ENCODE peak calls at places on chromosomes 6 and 20, in five cellular contexts. A is A549, X is HepG2, T is endothelial cell of umbilical vein, W is K562. C is an unnamed sample.

GRCh38 chr20:45798935-45799642 is 7.3 kb downstream of the DNTTIP1 start:
- DNase-seq in T (peak; percentile 57), X (peak; percentile 61), A (peak; percentile 66), W (peak; percentile 49), C (peak; percentile 75)

GRCh38 chr20:5197847-5198650 is 71.2 kb downstream of the CDS2 start:
- DNase-seq in W (no peak), A (no peak), T (no peak), X (no peak), C (no peak)

GRCh38 chr6:151179321-151179720 is 60.4 kb upstream of the AKAP12 start:
- DNase-seq in W (no peak), X (no peak), A (no peak), T (peak; percentile 21), C (no peak)

GRCh38 chr6:131381694-131382093 is 191.3 kb upstream of the ARG1 start:
- DNase-seq in T (no peak), W (no peak), X (no peak), A (no peak), C (no peak)

GRCh38 chr6:142853244-142854180 is 91.5 kb downstream of the HIVEP2 start:
- DNase-seq in A (no peak), T (no peak), X (no peak), W (no peak), C (no peak)

GRCh38 chr6:36127462-36128016 is 2.8 kb upstream of the MAPK13 start:
- DNase-seq in T (peak; percentile 87), A (peak; percentile 40), X (peak; percentile 77), W (peak; percentile 68), C (peak; percentile 75)

GRCh38 chr6:136956590-136957573 is 34.8 kb downstream of the SLC35D3 start:
- DNase-seq in X (no peak), T (no peak), A (no peak), W (no peak), C (no peak)

GRCh38 chr6:25652007-25652515 is at the start of gene SCGN:
- DNase-seq in W (peak; percentile 59), T (peak; percentile 52), X (peak; percentile 55), A (peak; percentile 5), C (peak; percentile 13)

GRCh38 chr6:31768717-31769257 is 6.3 kb downstream of the SAPCD1 start:
- DNase-seq in W (no peak), A (no peak), X (no peak), T (no peak), C (no peak)
- TF ChIP-seq MYC in W (peak; percentile 33), A (no peak), X (no peak), T (no peak), C (no peak)

DNA sequence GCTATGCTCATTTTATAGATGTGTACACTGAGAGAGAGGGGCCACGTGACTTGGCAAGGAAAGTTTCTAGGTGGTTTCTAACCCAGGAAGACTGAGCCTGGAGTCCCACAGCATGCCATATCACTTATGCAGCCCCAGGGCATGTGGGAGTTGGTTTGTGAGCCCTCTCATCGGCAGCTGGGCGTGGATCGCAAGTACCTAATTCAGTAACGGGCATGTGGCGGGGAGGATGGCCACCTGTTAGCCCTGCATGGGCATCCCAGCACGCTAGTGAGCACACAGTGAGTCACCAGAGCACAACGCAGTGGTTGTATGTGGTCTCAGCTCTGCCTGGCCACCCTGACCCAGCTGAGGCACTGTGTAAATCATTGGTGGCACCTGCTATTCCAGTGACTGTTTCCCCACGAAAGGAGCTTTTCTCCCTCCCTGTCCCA is 88.3 kb downstream of the NINL start:
- DNase-seq in A (no peak), X (no peak), W (no peak), T (no peak), C (no peak)
- TF ChIP-seq MAX in A (no peak), X (no peak), W (no peak), T (no peak), C (no peak)

DNA sequence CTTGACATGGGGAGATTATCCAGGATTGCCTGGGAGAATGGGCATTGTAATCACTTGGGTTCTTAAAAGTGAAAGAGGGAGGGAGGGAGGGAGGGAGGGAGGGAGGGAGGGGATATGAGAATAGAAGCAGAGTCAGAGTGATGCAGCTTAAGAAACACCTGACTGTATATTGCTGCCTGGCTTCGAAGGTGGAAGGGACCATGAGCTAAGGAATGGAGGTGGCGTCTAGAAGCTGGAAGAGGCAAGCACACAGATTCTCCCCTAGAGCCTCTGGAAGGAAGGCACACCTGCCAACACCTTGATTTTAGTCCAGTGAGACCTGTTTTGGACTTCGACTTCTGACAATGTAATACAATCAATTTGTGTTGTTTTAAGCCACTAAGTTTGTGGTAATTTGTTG is 78.4 kb downstream of the PRL start:
- DNase-seq in W (no peak), X (no peak), A (no peak), T (no peak), C (no peak)
- TF ChIP-seq POLR2A in W (no peak), X (no peak), A (no peak), T (no peak), C (no peak)

GRCh38 chr6:34445313-34445860 is 19.5 kb upstream of the RPS10 start:
- DNase-seq in T (no peak), W (peak; percentile 15), X (no peak), A (no peak), C (no peak)
- TF ChIP-seq MYC in T (no peak), W (no peak), X (no peak), A (no peak), C (no peak)

GRCh38 chr20:21618697-21619421 is 86.6 kb upstream of the PAX1 start:
- DNase-seq in W (no peak), T (no peak), X (no peak), A (no peak), C (no peak)
- TF ChIP-seq MAX in W (no peak), T (no peak), X (no peak), A (no peak), C (no peak)

GRCh38 chr6:105646391-105646867 is 243.5 kb upstream of the PREP start:
- DNase-seq in A (no peak), X (no peak), T (no peak), W (no peak), C (peak; percentile 30)
- TF ChIP-seq POLR2A in A (no peak), X (no peak), T (no peak), W (no peak), C (no peak)

GRCh38 chr20:62873280-62873679 is 11.7 kb upstream of the TCFL5 start:
- DNase-seq in T (no peak), W (no peak), A (no peak), X (no peak), C (no peak)

GRCh38 chr20:62876441-62876825 is 14.8 kb upstream of the TCFL5 start:
- DNase-seq in W (no peak), A (no peak), T (no peak), X (no peak), C (no peak)

GRCh38 chr20:62876826-62877728 is 15.5 kb upstream of the TCFL5 start:
- DNase-seq in T (peak; percentile 65), W (no peak), A (no peak), X (no peak), C (no peak)

GRCh38 chr20:62874745-62875344 is 13.2 kb upstream of the TCFL5 start:
- DNase-seq in T (no peak), X (peak; percentile 50), W (peak; percentile 37), A (no peak), C (no peak)

GRCh38 chr20:62875419-62876355 is 14.1 kb upstream of the TCFL5 start:
- DNase-seq in X (peak; percentile 92), T (peak; percentile 77), W (peak; percentile 81), A (peak; percentile 94), C (no peak)
- TF ChIP-seq MYC in X (peak; percentile 47), T (no peak), W (no peak), A (peak; percentile 66), C (no peak)

C was measured in NB4.